ENCODE peak calls at places on chromosome 6, in seven cellular contexts. One of them, this sample, is unnamed.

GRCh38 chr6:146770275-146770964 is 171.6 kb downstream of the ADGB start:
- DNase-seq in activated CD8-positive, alpha-beta memory T cell treated with anti-CD3 and anti-CD28 coated beads for 24 hours: no peak
- DNase-seq in iPS-NIHi11: no peak
- DNase-seq in NCI-H446: no peak
- DNase-seq in progenitor cell of endocrine pancreas: no peak
- DNase-seq in left cardiac atrium: no peak
- DNase-seq in uterus: no peak
- DNase-seq in this sample: no peak

GRCh38 chr6:132819405-132820145 is 5.2 kb downstream of the RPS12 start:
- DNase-seq in NCI-H446: no peak
- DNase-seq in activated CD8-positive, alpha-beta memory T cell treated with anti-CD3 and anti-CD28 coated beads for 24 hours: peak
- DNase-seq in progenitor cell of endocrine pancreas: no peak
- DNase-seq in left cardiac atrium: no peak
- DNase-seq in iPS-NIHi11: no peak
- DNase-seq in uterus: no peak
- DNase-seq in this sample: no peak

GRCh38 chr6:22043284-22043962 is 253.4 kb downstream of the PRL start:
- DNase-seq in NCI-H446: peak
- DNase-seq in progenitor cell of endocrine pancreas: no peak
- DNase-seq in activated CD8-positive, alpha-beta memory T cell treated with anti-CD3 and anti-CD28 coated beads for 24 hours: no peak
- DNase-seq in left cardiac atrium: peak
- DNase-seq in iPS-NIHi11: no peak
- DNase-seq in uterus: peak
- DNase-seq in this sample: no peak

GRCh38 chr6:159654483-159655098 is 38.5 kb downstream of the SOD2 start:
- DNase-seq in left cardiac atrium: no peak
- DNase-seq in progenitor cell of endocrine pancreas: no peak
- DNase-seq in NCI-H446: peak
- DNase-seq in iPS-NIHi11: peak
- DNase-seq in activated CD8-positive, alpha-beta memory T cell treated with anti-CD3 and anti-CD28 coated beads for 24 hours: no peak
- DNase-seq in uterus: no peak
- DNase-seq in this sample: peak

GRCh38 chr6:144351741-144352140 is 66.6 kb downstream of the UTRN start:
- DNase-seq in left cardiac atrium: no peak
- DNase-seq in uterus: no peak
- DNase-seq in NCI-H446: no peak
- DNase-seq in progenitor cell of endocrine pancreas: no peak
- DNase-seq in iPS-NIHi11: no peak
- DNase-seq in activated CD8-positive, alpha-beta memory T cell treated with anti-CD3 and anti-CD28 coated beads for 24 hours: no peak
- DNase-seq in this sample: no peak

GRCh38 chr6:161227004-161227950 is 46.6 kb downstream of the AGPAT4 start:
- DNase-seq in progenitor cell of endocrine pancreas: no peak
- DNase-seq in activated CD8-positive, alpha-beta memory T cell treated with anti-CD3 and anti-CD28 coated beads for 24 hours: no peak
- DNase-seq in uterus: no peak
- DNase-seq in iPS-NIHi11: no peak
- DNase-seq in NCI-H446: no peak
- DNase-seq in left cardiac atrium: no peak
- DNase-seq in this sample: no peak

GRCh38 chr6:148535976-148536375 is 193.3 kb downstream of the SASH1 start:
- DNase-seq in iPS-NIHi11: no peak
- DNase-seq in left cardiac atrium: no peak
- DNase-seq in uterus: no peak
- DNase-seq in NCI-H446: no peak
- DNase-seq in activated CD8-positive, alpha-beta memory T cell treated with anti-CD3 and anti-CD28 coated beads for 24 hours: no peak
- DNase-seq in progenitor cell of endocrine pancreas: no peak
- DNase-seq in this sample: no peak

GRCh38 chr6:103231185-103231584 is 1628.5 kb downstream of the HACE1 start:
- DNase-seq in left cardiac atrium: no peak
- DNase-seq in NCI-H446: no peak
- DNase-seq in activated CD8-positive, alpha-beta memory T cell treated with anti-CD3 and anti-CD28 coated beads for 24 hours: no peak
- DNase-seq in progenitor cell of endocrine pancreas: no peak
- DNase-seq in iPS-NIHi11: no peak
- DNase-seq in uterus: no peak
- DNase-seq in this sample: no peak

GRCh38 chr6:154197176-154197850 is 158.3 kb downstream of the OPRM1 start:
- DNase-seq in uterus: no peak
- DNase-seq in NCI-H446: no peak
- DNase-seq in activated CD8-positive, alpha-beta memory T cell treated with anti-CD3 and anti-CD28 coated beads for 24 hours: no peak
- DNase-seq in iPS-NIHi11: no peak
- DNase-seq in left cardiac atrium: no peak
- DNase-seq in progenitor cell of endocrine pancreas: no peak
- DNase-seq in this sample: no peak

This sample was measured in HAP-1.